ENCODE peak calls at places on chromosomes 3 and 15, in seven cellular contexts. H is esophagus muscularis mucosa; L is pancreas; Y is CD8-positive, alpha-beta memory T cell; U is cardiac muscle cell; C is HCT116; Q is kidney epithelial cell. G is an unnamed sample.

GRCh38 chr3:110562621-110563020 is 509.0 kb upstream of the NECTIN3 start:
- DNase-seq in H (no peak), L (no peak), Y (no peak), U (no peak), C (no peak), Q (no peak), G (no peak)

GRCh38 chr15:75650908-75651809 is 3.4 kb downstream of the SNX33 start:
- DNase-seq in H (no peak), L (peak; percentile 80), Y (no peak), U (peak; percentile 41), C (no peak), Q (no peak), G (no peak)

GRCh38 chr3:28345690-28346089 is 2.8 kb upstream of the ZCWPW2 start:
- DNase-seq in H (no peak), L (no peak), Y (no peak), U (no peak), C (no peak), Q (no peak), G (no peak)

GRCh38 chr15:97085806-97086205 is 755.3 kb downstream of the NR2F2 start:
- DNase-seq in H (no peak), L (no peak), Y (no peak), U (no peak), C (no peak), Q (no peak), G (no peak)

GRCh38 chr3:179015551-179016020 is 56.0 kb downstream of the ZMAT3 start:
- DNase-seq in H (no peak), L (no peak), Y (no peak), U (peak; percentile 86), C (peak; percentile 69), Q (peak; percentile 29), G (peak; percentile 75)

GRCh38 chr3:153144779-153145178 is 17.2 kb upstream of the RAP2B start:
- DNase-seq in H (no peak), L (no peak), Y (no peak), U (peak; percentile 56), C (no peak), Q (no peak), G (no peak)

GRCh38 chr15:49628379-49628778 is 7.5 kb downstream of the DTWD1 start:
- DNase-seq in H (no peak), L (no peak), Y (no peak), U (no peak), C (no peak), Q (no peak), G (no peak)

GRCh38 chr3:18424862-18425640 is at the start of gene SATB1:
- DNase-seq in H (peak; percentile 95), L (peak; percentile 90), Y (peak; percentile 49), U (peak; percentile 80), C (no peak), Q (no peak), G (no peak)

GRCh38 chr3:192054881-192055280 is 593.9 kb downstream of the PYDC2 start:
- DNase-seq in H (no peak), L (no peak), Y (no peak), U (no peak), C (no peak), Q (peak; percentile 81), G (no peak)

GRCh38 chr3:43366466-43366865 is 80.1 kb downstream of the SNRK start:
- DNase-seq in H (no peak), L (no peak), Y (no peak), U (no peak), C (no peak), Q (no peak), G (no peak)

GRCh38 chr15:68815598-68815997 is 5.1 kb downstream of the ANP32A start:
- DNase-seq in H (no peak), L (no peak), Y (no peak), U (no peak), C (no peak), Q (no peak), G (no peak)

GRCh38 chr15:50909044-50909342 is 510 bp downstream of the AP4E1 start:
- DNase-seq in H (no peak), L (no peak), Y (no peak), U (no peak), C (no peak), Q (no peak), G (no peak)

GRCh38 chr3:146589899-146590508 is 15.1 kb downstream of the PLSCR5 start:
- DNase-seq in H (no peak), L (no peak), Y (no peak), U (peak; percentile 68), C (peak; percentile 27), Q (no peak), G (peak; percentile 9)

GRCh38 chr15:48358229-48358641 is 27.0 kb downstream of the DUT start:
- DNase-seq in H (no peak), L (no peak), Y (no peak), U (peak; percentile 61), C (peak; percentile 21), Q (no peak), G (no peak)

GRCh38 chr3:20683912-20684311 is 497.9 kb upstream of the SGO1 start:
- DNase-seq in H (no peak), L (no peak), Y (no peak), U (peak; percentile 75), C (no peak), Q (no peak), G (no peak)

GRCh38 chr3:129624347-129625070 is 18.0 kb upstream of the PLXND1 start:
- DNase-seq in H (no peak), L (no peak), Y (no peak), U (peak; percentile 52), C (no peak), Q (no peak), G (no peak)

GRCh38 chr15:31452595-31453557 is 126.2 kb downstream of the KLF13 start:
- DNase-seq in H (no peak), L (no peak), Y (no peak), U (no peak), C (no peak), Q (no peak), G (no peak)

DNA sequence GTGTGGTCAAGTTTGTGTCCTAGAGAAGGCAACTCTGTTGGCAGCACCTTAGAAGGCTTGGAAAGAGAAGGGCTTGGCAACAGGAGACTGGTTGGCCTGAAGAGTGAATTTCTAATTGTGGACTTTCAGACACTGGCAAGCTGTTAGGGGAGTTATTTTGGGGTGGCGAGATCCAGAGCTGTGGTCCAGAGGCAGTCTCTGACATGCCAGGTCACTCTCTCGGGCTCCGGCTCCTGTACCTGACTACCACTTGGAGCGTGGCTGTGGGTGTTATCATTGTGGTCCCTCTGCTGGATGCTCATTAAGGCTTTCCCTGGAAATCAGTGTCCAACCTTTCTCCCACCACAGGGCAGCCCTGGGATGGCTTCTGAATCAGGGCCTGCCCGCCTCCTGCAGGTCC is 209.0 kb downstream of the SLCO3A1 start:
- DNase-seq in H (no peak), L (no peak), Y (no peak), U (no peak), C (no peak), Q (no peak), G (no peak)
- H3K4me3 ChIP-seq in H (no peak overlapping the region), L (no peak overlapping the region), Y (no peak overlapping the region), U (no peak overlapping the region), C (no peak overlapping the region), Q (no peak overlapping the region), G (no peak overlapping the region)

DNA sequence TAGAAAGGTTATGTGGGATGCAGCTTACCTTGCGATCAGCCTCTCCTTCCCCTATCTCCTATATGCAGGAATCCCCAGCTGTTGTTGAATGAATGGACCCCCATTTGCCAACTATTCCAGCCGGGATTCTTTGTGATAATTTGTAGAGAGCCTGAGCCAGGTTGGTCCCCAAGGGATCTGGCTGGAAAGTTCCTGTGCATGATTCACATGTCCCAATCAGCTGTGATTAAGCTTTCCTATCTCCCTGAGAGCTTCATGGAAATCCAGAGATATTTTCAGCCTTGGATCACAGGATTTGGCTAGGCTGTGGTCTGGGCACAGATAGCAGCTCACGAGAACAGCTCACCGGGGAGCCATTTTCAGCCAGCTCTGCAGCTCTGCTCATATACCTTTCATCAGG is 76.7 kb downstream of the ARNT2 start:
- DNase-seq in H (no peak), L (no peak), Y (no peak), U (peak; percentile 97), C (no peak), Q (peak; percentile 62), G (peak; percentile 48)
- H3K4me3 ChIP-seq in H (no peak overlapping the region), L (no peak overlapping the region), Y (no peak overlapping the region), U (no peak overlapping the region), C (no peak overlapping the region), Q (no peak overlapping the region), G (no peak overlapping the region)

DNA sequence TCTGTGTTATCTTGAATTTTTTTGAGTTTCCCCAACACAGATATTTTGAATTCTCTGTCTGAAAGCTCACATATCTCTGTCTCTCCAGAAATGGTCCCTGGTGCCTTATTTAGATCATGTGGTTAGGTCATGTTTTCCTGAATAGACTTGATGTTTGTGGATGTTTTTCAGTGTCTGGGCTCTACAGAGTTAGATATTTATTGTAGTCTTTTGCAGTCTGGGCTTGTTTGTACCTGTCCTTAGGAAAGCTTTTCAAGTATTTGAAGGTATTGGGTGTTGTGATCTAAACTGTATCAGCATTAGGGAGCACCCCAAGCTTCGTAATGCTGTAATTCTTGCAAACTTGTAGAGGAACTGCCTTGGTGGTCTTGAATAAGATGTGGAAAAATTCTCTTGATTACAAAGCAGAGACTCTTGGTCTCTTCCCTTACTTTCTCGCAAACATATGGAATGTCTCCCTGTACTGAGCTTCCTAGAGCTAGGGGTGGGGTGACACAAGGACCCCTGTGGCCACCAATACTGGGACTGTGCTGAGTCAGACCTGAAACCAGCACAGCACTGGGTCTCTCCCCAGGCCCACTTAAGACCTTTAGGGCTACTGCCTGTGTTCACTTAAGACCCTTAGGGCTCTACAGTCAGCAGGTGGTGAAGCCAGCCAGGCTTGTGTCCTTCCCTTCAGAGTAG is 26.5 kb downstream of the TM4SF18 start:
- DNase-seq in H (no peak), L (no peak), Y (no peak), U (no peak), C (no peak), Q (no peak), G (no peak)
- H3K4me3 ChIP-seq in H (no peak overlapping the region), L (no peak overlapping the region), Y (no peak overlapping the region), U (no peak overlapping the region), C (no peak overlapping the region), Q (no peak overlapping the region), G (no peak overlapping the region)

GRCh38 chr3:52238761-52239701 is at the start of gene TWF2:
- DNase-seq in H (no peak), L (peak; percentile 88), Y (peak; percentile 82), U (peak; percentile 85), C (peak; percentile 31), Q (no peak), G (peak; percentile 63)

GRCh38 chr3:52238193-52238760 is 681 bp downstream of the TWF2 start:
- DNase-seq in H (no peak), L (no peak), Y (no peak), U (no peak), C (no peak), Q (no peak), G (no peak)

GRCh38 chr3:52237006-52237658 is 1.8 kb downstream of the TWF2 start:
- DNase-seq in H (no peak), L (no peak), Y (no peak), U (no peak), C (no peak), Q (no peak), G (no peak)

GRCh38 chr3:52236424-52236886 is 2.5 kb downstream of the TWF2 start:
- DNase-seq in H (no peak), L (no peak), Y (no peak), U (no peak), C (no peak), Q (no peak), G (no peak)

DNA sequence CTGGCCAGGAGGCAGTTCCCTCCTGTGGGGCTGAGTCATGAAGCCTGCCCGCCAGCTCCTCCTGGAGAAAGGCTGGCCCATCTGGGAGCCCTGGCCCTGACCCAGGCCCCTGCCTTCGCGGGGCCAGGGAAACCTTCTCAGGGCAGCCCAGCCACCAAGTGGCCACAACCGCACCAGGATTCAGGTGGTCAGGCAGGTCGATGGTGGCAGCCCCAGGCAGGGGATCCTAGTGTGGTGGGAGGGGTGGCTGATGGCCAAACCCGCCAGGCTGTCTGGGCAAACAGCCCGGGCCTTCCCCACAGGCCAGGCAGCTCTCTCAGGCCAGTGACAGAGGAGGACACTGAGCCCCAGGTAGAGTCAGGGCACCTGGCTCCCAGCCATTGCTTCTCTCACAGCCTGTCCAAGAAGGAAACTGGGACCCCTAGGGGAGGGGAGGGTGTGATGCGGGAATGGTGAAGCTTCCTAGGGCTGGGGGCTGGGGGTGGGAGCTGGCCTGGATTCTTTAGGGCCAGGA is 1.2 kb downstream of the TWF2 start:
- DNase-seq in H (no peak), L (peak; percentile 82), Y (no peak), U (peak; percentile 88), C (peak; percentile 51), Q (peak; percentile 61), G (no peak)
- H3K4me3 ChIP-seq in H (peak overlapping the region; percentile 96), L (no peak overlapping the region), Y (peak overlapping the region; percentile 96), U (peak overlapping the region; percentile 93), C (peak overlapping the region; percentile 93), Q (peak overlapping the region; percentile 98), G (peak overlapping the region; percentile 96)

G was measured in NT2/D1.